ENCODE peak calls at places on chromosome 10, in eight cellular contexts. One of them, this sample, is unnamed.
A peak's percentile ranks its signal among the peaks of the same experiment; 100 is the strongest.

GRCh38 chr10:132523561-132524442 is 13.8 kb upstream of the INPP5A start:
- DNase-seq in Peyer's patch: peak; percentile 18
- DNase-seq in breast epithelium: peak; percentile 14
- DNase-seq in ovary: peak; percentile 14
- DNase-seq in suprapubic skin: peak; percentile 21
- DNase-seq in right lobe of liver: no peak
- DNase-seq in A549: no peak
- DNase-seq in IMR-90: no peak
- DNase-seq in this sample: no peak

GRCh38 chr10:131657985-131658330 is 242.8 kb upstream of the PPP2R2D start:
- DNase-seq in ovary: no peak
- DNase-seq in Peyer's patch: peak; percentile 15
- DNase-seq in breast epithelium: peak; percentile 37
- DNase-seq in IMR-90: no peak
- DNase-seq in suprapubic skin: no peak
- DNase-seq in A549: no peak
- DNase-seq in right lobe of liver: no peak
- DNase-seq in this sample: no peak

GRCh38 chr10:70232155-70232858 is 922 bp downstream of the PPA1 start:
- DNase-seq in ovary: peak; percentile 53
- DNase-seq in breast epithelium: no peak
- DNase-seq in Peyer's patch: peak; percentile 74
- DNase-seq in A549: peak; percentile 43
- DNase-seq in IMR-90: peak; percentile 60
- DNase-seq in right lobe of liver: peak; percentile 66
- DNase-seq in suprapubic skin: no peak
- DNase-seq in this sample: peak; percentile 68

GRCh38 chr10:114684822-114685209 is 26.7 kb upstream of the ABLIM1 start:
- DNase-seq in Peyer's patch: no peak
- DNase-seq in IMR-90: peak; percentile 85
- DNase-seq in ovary: no peak
- DNase-seq in suprapubic skin: no peak
- DNase-seq in breast epithelium: no peak
- DNase-seq in right lobe of liver: no peak
- DNase-seq in A549: peak; percentile 81
- DNase-seq in this sample: no peak

GRCh38 chr10:34808789-34809745 is 6.0 kb downstream of the PARD3 start:
- DNase-seq in right lobe of liver: no peak
- DNase-seq in Peyer's patch: no peak
- DNase-seq in IMR-90: peak; percentile 43
- DNase-seq in A549: no peak
- DNase-seq in suprapubic skin: no peak
- DNase-seq in breast epithelium: no peak
- DNase-seq in ovary: peak; percentile 35
- DNase-seq in this sample: no peak

GRCh38 chr10:72083234-72084093 is 4.9 kb downstream of the SPOCK2 start:
- DNase-seq in Peyer's patch: no peak
- DNase-seq in suprapubic skin: no peak
- DNase-seq in breast epithelium: no peak
- DNase-seq in ovary: no peak
- DNase-seq in right lobe of liver: no peak
- DNase-seq in A549: no peak
- DNase-seq in IMR-90: no peak
- DNase-seq in this sample: no peak

GRCh38 chr10:77160679-77161078 is 476.9 kb downstream of the KCNMA1 start:
- DNase-seq in ovary: no peak
- DNase-seq in suprapubic skin: no peak
- DNase-seq in IMR-90: peak; percentile 97
- DNase-seq in breast epithelium: no peak
- DNase-seq in Peyer's patch: no peak
- DNase-seq in A549: peak; percentile 74
- DNase-seq in right lobe of liver: no peak
- DNase-seq in this sample: no peak

GRCh38 chr10:50594012-50594411 is 29.7 kb downstream of the SGMS1 start:
- DNase-seq in Peyer's patch: no peak
- DNase-seq in ovary: no peak
- DNase-seq in IMR-90: peak; percentile 86
- DNase-seq in right lobe of liver: no peak
- DNase-seq in breast epithelium: no peak
- DNase-seq in A549: peak; percentile 34
- DNase-seq in suprapubic skin: no peak
- DNase-seq in this sample: no peak

GRCh38 chr10:36634916-36635315 is 490.5 kb upstream of the ANKRD30A start:
- DNase-seq in A549: no peak
- DNase-seq in ovary: no peak
- DNase-seq in IMR-90: peak; percentile 76
- DNase-seq in breast epithelium: no peak
- DNase-seq in right lobe of liver: no peak
- DNase-seq in Peyer's patch: no peak
- DNase-seq in suprapubic skin: no peak
- DNase-seq in this sample: no peak

GRCh38 chr10:63770523-63770922 is 249.3 kb downstream of the REEP3 start:
- DNase-seq in A549: no peak
- DNase-seq in breast epithelium: no peak
- DNase-seq in IMR-90: no peak
- DNase-seq in suprapubic skin: no peak
- DNase-seq in ovary: no peak
- DNase-seq in right lobe of liver: no peak
- DNase-seq in Peyer's patch: no peak
- DNase-seq in this sample: no peak

GRCh38 chr10:5071411-5072198 is 22.6 kb upstream of the AKR1C3 start:
- DNase-seq in Peyer's patch: peak; percentile 57
- DNase-seq in IMR-90: peak; percentile 63
- DNase-seq in right lobe of liver: peak; percentile 26
- DNase-seq in ovary: peak; percentile 89
- DNase-seq in breast epithelium: no peak
- DNase-seq in suprapubic skin: peak; percentile 81
- DNase-seq in A549: peak; percentile 99
- DNase-seq in this sample: no peak

GRCh38 chr10:22669163-22669711 is 45.1 kb downstream of the PIP4K2A start:
- DNase-seq in Peyer's patch: no peak
- DNase-seq in ovary: no peak
- DNase-seq in right lobe of liver: no peak
- DNase-seq in suprapubic skin: no peak
- DNase-seq in A549: no peak
- DNase-seq in breast epithelium: no peak
- DNase-seq in IMR-90: no peak
- DNase-seq in this sample: no peak

GRCh38 chr10:44301781-44302400 is 83.0 kb downstream of the CXCL12 start:
- DNase-seq in Peyer's patch: no peak
- DNase-seq in right lobe of liver: no peak
- DNase-seq in breast epithelium: no peak
- DNase-seq in IMR-90: peak; percentile 12
- DNase-seq in suprapubic skin: no peak
- DNase-seq in ovary: no peak
- DNase-seq in A549: no peak
- DNase-seq in this sample: no peak

GRCh38 chr10:61329854-61330253 is 123.3 kb downstream of the TMEM26 start:
- DNase-seq in IMR-90: no peak
- DNase-seq in suprapubic skin: no peak
- DNase-seq in ovary: no peak
- DNase-seq in Peyer's patch: no peak
- DNase-seq in right lobe of liver: no peak
- DNase-seq in A549: no peak
- DNase-seq in breast epithelium: no peak
- DNase-seq in this sample: no peak

GRCh38 chr10:114195079-114195478 is 15.9 kb downstream of the TDRD1 start:
- DNase-seq in A549: no peak
- DNase-seq in breast epithelium: no peak
- DNase-seq in IMR-90: no peak
- DNase-seq in suprapubic skin: no peak
- DNase-seq in Peyer's patch: no peak
- DNase-seq in right lobe of liver: no peak
- DNase-seq in ovary: no peak
- DNase-seq in this sample: no peak

GRCh38 chr10:34731885-34732701 is 83.0 kb downstream of the PARD3 start:
- DNase-seq in Peyer's patch: no peak
- DNase-seq in right lobe of liver: no peak
- DNase-seq in A549: peak; percentile 57
- DNase-seq in ovary: no peak
- DNase-seq in suprapubic skin: no peak
- DNase-seq in breast epithelium: no peak
- DNase-seq in IMR-90: peak; percentile 61
- DNase-seq in this sample: no peak

GRCh38 chr10:19046709-19047108 is 1.9 kb upstream of the MALRD1 start:
- DNase-seq in A549: no peak
- DNase-seq in suprapubic skin: no peak
- DNase-seq in ovary: no peak
- DNase-seq in Peyer's patch: no peak
- DNase-seq in right lobe of liver: no peak
- DNase-seq in breast epithelium: no peak
- DNase-seq in IMR-90: no peak
- DNase-seq in this sample: no peak

GRCh38 chr10:73967022-73967429 is 30.9 kb upstream of the VCL start:
- DNase-seq in Peyer's patch: no peak
- DNase-seq in suprapubic skin: no peak
- DNase-seq in breast epithelium: no peak
- DNase-seq in A549: no peak
- DNase-seq in IMR-90: no peak
- DNase-seq in right lobe of liver: no peak
- DNase-seq in ovary: no peak
- DNase-seq in this sample: no peak

GRCh38 chr10:90407116-90407515 is 450.7 kb downstream of the HTR7 start:
- DNase-seq in suprapubic skin: no peak
- DNase-seq in IMR-90: peak; percentile 76
- DNase-seq in Peyer's patch: no peak
- DNase-seq in A549: no peak
- DNase-seq in breast epithelium: no peak
- DNase-seq in ovary: no peak
- DNase-seq in right lobe of liver: no peak
- DNase-seq in this sample: no peak
- TF ChIP-seq POLR2A in suprapubic skin: no peak
- TF ChIP-seq POLR2A in IMR-90: no peak
- TF ChIP-seq POLR2A in Peyer's patch: no peak
- TF ChIP-seq POLR2A in A549: no peak
- TF ChIP-seq POLR2A in breast epithelium: no peak
- TF ChIP-seq POLR2A in ovary: no peak
- TF ChIP-seq POLR2A in right lobe of liver: no peak
- TF ChIP-seq POLR2A in this sample: no peak

GRCh38 chr10:122863796-122864592 is 15.4 kb downstream of the FAM24B start:
- DNase-seq in right lobe of liver: no peak
- DNase-seq in suprapubic skin: no peak
- DNase-seq in breast epithelium: no peak
- DNase-seq in Peyer's patch: no peak
- DNase-seq in A549: no peak
- DNase-seq in IMR-90: no peak
- DNase-seq in ovary: no peak
- DNase-seq in this sample: no peak
- TF ChIP-seq POLR2A in right lobe of liver: no peak
- TF ChIP-seq POLR2A in suprapubic skin: no peak
- TF ChIP-seq POLR2A in breast epithelium: no peak
- TF ChIP-seq POLR2A in Peyer's patch: no peak
- TF ChIP-seq POLR2A in A549: no peak
- TF ChIP-seq POLR2A in IMR-90: no peak
- TF ChIP-seq POLR2A in ovary: no peak
- TF ChIP-seq POLR2A in this sample: no peak

DNA sequence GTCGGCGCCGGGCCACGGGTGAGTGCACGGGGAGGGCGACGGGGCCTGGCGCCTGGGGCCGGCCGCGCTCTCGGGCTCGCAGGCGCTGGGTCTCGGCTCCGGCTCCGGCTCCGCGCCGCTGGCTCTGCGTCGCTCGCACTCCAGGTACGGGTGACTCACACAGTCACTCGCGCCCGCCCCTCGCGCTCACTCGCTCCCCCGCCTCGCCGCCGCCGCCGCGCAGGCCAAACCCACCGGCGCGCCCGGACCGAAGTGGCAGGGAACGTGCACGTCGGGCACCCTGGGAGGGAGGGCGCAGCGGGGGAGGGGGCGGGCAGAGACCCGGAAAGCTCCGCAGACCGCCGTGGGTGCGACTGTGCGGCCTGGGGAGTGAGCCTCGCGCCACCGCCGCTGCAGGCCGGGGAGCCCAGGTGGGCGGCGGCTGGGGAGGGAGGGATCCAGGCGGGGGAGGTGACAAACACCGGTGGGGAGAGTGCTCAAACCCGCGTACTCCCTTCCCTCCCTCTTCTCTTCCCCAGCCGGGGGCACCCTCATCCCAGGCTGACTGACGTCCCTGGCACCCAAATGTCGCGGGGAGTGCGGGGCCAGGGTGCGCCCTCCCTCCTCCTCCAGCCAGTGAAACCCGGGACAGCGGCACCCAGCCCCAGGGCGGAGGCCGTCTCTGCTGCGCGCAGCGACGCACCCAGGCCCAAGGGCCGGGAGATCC is 277.0 kb upstream of the NEBL start:
- DNase-seq in suprapubic skin: peak; percentile 75
- DNase-seq in ovary: peak; percentile 21
- DNase-seq in breast epithelium: peak; percentile 83
- DNase-seq in Peyer's patch: peak; percentile 81
- DNase-seq in IMR-90: no peak
- DNase-seq in A549: peak; percentile 82
- DNase-seq in right lobe of liver: peak; percentile 78
- DNase-seq in this sample: no peak
- TF ChIP-seq POLR2A in suprapubic skin: peak; percentile 37
- TF ChIP-seq POLR2A in ovary: no peak
- TF ChIP-seq POLR2A in breast epithelium: no peak
- TF ChIP-seq POLR2A in Peyer's patch: no peak
- TF ChIP-seq POLR2A in IMR-90: no peak
- TF ChIP-seq POLR2A in A549: peak; percentile 10
- TF ChIP-seq POLR2A in right lobe of liver: peak; percentile 32
- TF ChIP-seq POLR2A in this sample: no peak

GRCh38 chr10:119031496-119032059 is 2.1 kb downstream of the NANOS1 start:
- DNase-seq in Peyer's patch: no peak
- DNase-seq in ovary: no peak
- DNase-seq in IMR-90: peak; percentile 43
- DNase-seq in A549: no peak
- DNase-seq in suprapubic skin: no peak
- DNase-seq in right lobe of liver: no peak
- DNase-seq in breast epithelium: no peak
- DNase-seq in this sample: peak; percentile 38
- TF ChIP-seq POLR2A in Peyer's patch: no peak
- TF ChIP-seq POLR2A in ovary: no peak
- TF ChIP-seq POLR2A in IMR-90: no peak
- TF ChIP-seq POLR2A in A549: no peak
- TF ChIP-seq POLR2A in suprapubic skin: no peak
- TF ChIP-seq POLR2A in right lobe of liver: no peak
- TF ChIP-seq POLR2A in breast epithelium: no peak
- TF ChIP-seq POLR2A in this sample: no peak

DNA sequence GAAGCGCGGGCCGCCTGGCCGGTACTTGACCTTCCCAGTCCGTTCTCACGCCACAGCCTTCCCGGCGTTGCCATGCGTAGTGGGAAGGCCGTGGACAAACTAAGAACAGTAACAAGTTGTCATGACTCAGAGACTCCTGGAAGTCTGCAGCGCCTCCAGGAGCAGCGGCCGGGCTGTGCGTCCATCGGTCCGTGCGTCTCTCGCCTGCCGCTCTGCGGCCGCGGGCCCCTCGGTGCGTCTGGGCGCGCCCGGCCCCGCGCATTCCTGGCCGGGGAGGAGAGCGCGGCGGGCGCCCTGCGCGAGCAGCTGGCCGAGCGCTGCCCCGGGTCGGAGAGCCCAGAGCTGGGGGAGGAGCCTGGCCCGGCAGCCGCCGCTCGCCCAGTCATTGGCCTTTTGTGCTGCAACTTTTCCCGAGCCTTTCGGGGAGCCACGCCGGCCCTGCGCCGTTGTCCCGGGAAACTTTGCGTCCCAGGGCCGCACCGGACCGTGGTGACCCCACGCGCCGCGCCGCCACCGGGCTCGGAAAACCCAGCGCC is 123.7 kb downstream of the TACC2 start:
- DNase-seq in ovary: peak; percentile 89
- DNase-seq in suprapubic skin: peak; percentile 88
- DNase-seq in right lobe of liver: peak; percentile 85
- DNase-seq in IMR-90: peak; percentile 96
- DNase-seq in Peyer's patch: peak; percentile 91
- DNase-seq in A549: peak; percentile 96
- DNase-seq in breast epithelium: peak; percentile 84
- DNase-seq in this sample: peak; percentile 62
- TF ChIP-seq POLR2A in ovary: peak; percentile 70
- TF ChIP-seq POLR2A in suprapubic skin: peak; percentile 78
- TF ChIP-seq POLR2A in right lobe of liver: peak; percentile 76
- TF ChIP-seq POLR2A in IMR-90: peak; percentile 48
- TF ChIP-seq POLR2A in Peyer's patch: peak; percentile 76
- TF ChIP-seq POLR2A in A549: peak; percentile 70
- TF ChIP-seq POLR2A in breast epithelium: no peak
- TF ChIP-seq POLR2A in this sample: no peak